ENCODE peak calls at places on chromosomes 6 and 20, in four cellular contexts. B is heart left ventricle, K is OCI-LY7, H is cardiac muscle cell. L is an unnamed sample.

GRCh38 chr20:46557231-46557956 is 6.9 kb upstream of the OCSTAMP start:
- DNase-seq in K (no peak), B (no peak), H (no peak), L (no peak)

GRCh38 chr6:64064919-64065318 is 429.3 kb downstream of the PHF3 start:
- DNase-seq in B (no peak), K (no peak), H (no peak), L (no peak)

GRCh38 chr6:132614554-132614953 is 9.5 kb downstream of the TAAR2 start:
- DNase-seq in H (no peak), B (no peak), K (no peak), L (no peak)

GRCh38 chr20:53949319-53949839 is 121.0 kb downstream of the BCAS1 start:
- DNase-seq in K (no peak), B (peak), H (no peak), L (peak)

GRCh38 chr6:143007626-143008025 is 53.1 kb upstream of the AIG1 start:
- DNase-seq in H (no peak), B (no peak), K (no peak), L (no peak)

GRCh38 chr20:50320910-50321796 is 130.5 kb downstream of the CEBPB start:
- DNase-seq in H (peak), K (no peak), B (peak), L (no peak)

GRCh38 chr6:127630800-127631199 is 53.8 kb downstream of the C6orf58 start:
- DNase-seq in B (no peak), K (no peak), H (no peak), L (no peak)

GRCh38 chr6:7784706-7785105 is 58.8 kb downstream of the BMP6 start:
- DNase-seq in B (no peak), K (peak), H (no peak), L (no peak)

GRCh38 chr6:92684386-92684785 is 735.0 kb downstream of the EPHA7 start:
- DNase-seq in H (no peak), B (no peak), K (no peak), L (no peak)

GRCh38 chr6:139855741-139856206 is 481.3 kb upstream of the CITED2 start:
- DNase-seq in H (no peak), B (no peak), K (no peak), L (no peak)

GRCh38 chr6:45512594-45512993 is 134.9 kb upstream of the SUPT3H start:
- DNase-seq in B (no peak), K (no peak), H (no peak), L (no peak)

GRCh38 chr6:1916334-1916985 is 306.7 kb downstream of the FOXC1 start:
- DNase-seq in K (no peak), B (no peak), H (no peak), L (peak)

GRCh38 chr6:15023448-15023847 is 222.4 kb upstream of the JARID2 start:
- DNase-seq in H (no peak), B (no peak), K (peak), L (no peak)
- H3K27ac ChIP-seq in H (no peak), B (no peak), K (no peak), L (no peak)

GRCh38 chr6:33592595-33593413 is 12.7 kb upstream of the BAK1 start:
- DNase-seq in H (no peak), B (no peak), K (peak), L (no peak)
- H3K4me3 ChIP-seq in H (no peak), B (peak), K (peak), L (no peak)

GRCh38 chr20:9474835-9475413 is 39.5 kb upstream of the LAMP5 start:
- DNase-seq in H (no peak), K (no peak), B (no peak), L (no peak)
- H3K27ac ChIP-seq in H (no peak), K (no peak), B (no peak), L (no peak)

DNA sequence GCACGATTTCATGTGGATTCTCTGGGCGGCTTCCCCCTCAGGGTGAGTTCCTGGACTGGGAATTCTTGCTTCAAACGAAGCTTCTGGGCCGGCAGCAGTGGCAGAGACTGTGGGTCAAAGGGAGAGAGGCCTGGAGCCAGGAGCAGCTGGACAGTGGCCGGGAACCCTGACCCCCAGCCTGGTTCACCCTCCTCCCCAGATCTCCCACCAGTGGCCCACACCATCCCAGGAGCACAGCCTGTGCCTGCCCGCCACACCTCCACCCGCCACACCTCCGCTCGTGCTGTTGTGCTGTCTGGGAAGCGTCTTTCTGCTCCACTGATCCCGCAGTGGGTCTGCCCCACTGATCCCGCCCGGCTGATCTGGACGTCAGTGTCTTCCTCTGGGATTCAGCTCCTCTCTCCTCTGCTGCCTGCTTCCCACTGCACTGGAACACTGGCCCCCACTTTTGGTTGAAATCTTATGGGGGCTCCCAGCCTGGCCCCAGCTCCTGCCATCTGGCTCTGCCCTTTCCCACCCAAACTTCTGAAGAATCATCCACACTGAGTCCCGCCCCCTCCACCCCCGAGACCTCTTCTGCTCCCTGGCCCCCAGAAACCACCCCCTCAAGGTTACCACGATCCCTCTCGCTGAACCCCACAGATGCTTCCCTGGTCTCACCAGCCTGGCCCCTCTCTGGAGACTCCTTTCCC is 9.8 kb downstream of the ZBP1 start:
- DNase-seq in K (no peak), B (no peak), H (no peak), L (no peak)
- H3K4me3 ChIP-seq in K (no peak), B (no peak), H (no peak), L (no peak)

DNA sequence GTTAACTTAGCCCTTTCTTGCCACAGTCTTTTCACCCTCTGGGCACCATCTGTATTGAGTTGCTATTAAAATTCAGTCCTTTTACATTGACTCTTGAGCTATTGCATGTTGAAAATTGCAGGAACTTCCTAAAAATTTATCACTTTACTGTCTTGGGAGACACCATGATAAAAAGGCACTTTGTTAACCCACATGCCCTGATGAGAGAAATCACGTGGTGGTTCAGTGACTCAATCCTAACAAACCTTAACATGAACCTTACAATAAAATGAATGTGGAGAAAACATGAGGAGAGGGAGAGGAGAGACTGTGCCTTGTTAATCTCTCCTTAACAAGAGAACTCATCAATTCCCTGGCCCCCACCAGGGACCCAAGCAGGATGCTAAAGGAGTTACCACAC is 30.8 kb downstream of the GSTA4 start:
- DNase-seq in H (no peak), B (no peak), K (no peak), L (no peak)
- H3K27ac ChIP-seq in H (no peak), B (no peak), K (no peak), L (no peak)

L was measured in DND-41.